ENCODE peak calls at places on chromosomes 13 and 19, in nine cellular contexts. L, I, J, C, M, R, B, X and O are unnamed samples.

GRCh38 chr13:21025539-21025938 is 35.8 kb downstream of the LATS2 start:
- DNase-seq in L (no peak), I (no peak), J (no peak), C (no peak), M (no peak), R (no peak), B (peak; percentile 1), X (no peak), O (no peak)

GRCh38 chr19:46913852-46914430 is 53.1 kb downstream of the ARHGAP35 start:
- DNase-seq in L (peak; percentile 65), I (no peak), J (no peak), C (no peak), M (peak; percentile 91), R (no peak), B (no peak), X (no peak), O (no peak)

GRCh38 chr13:30520571-30520970 is 54.8 kb upstream of the HMGB1 start:
- DNase-seq in L (peak; percentile 77), I (peak; percentile 18), J (no peak), C (no peak), M (no peak), R (no peak), B (no peak), X (no peak), O (no peak)

GRCh38 chr19:45069056-45069455 is 7.2 kb downstream of the ZNF296 start:
- DNase-seq in L (peak; percentile 18), I (no peak), J (no peak), C (no peak), M (no peak), R (peak; percentile 71), B (no peak), X (no peak), O (no peak)

GRCh38 chr19:19134687-19135158 is 3.6 kb downstream of the TMEM161A start:
- DNase-seq in L (no peak), I (no peak), J (no peak), C (peak; percentile 83), M (no peak), R (peak; percentile 84), B (no peak), X (no peak), O (peak; percentile 41)

GRCh38 chr19:6271721-6272410 is 7.9 kb downstream of the MLLT1 start:
- DNase-seq in L (peak; percentile 82), I (no peak), J (peak; percentile 90), C (peak; percentile 89), M (no peak), R (peak; percentile 51), B (peak; percentile 83), X (no peak), O (no peak)

GRCh38 chr19:33350538-33351309 is 22.8 kb upstream of the CEBPG start:
- DNase-seq in L (peak; percentile 80), I (peak; percentile 98), J (no peak), C (no peak), M (no peak), R (no peak), B (peak; percentile 67), X (no peak), O (no peak)

GRCh38 chr19:41064974-41065569 is 23.2 kb upstream of the CYP2A13 start:
- DNase-seq in L (peak; percentile 11), I (no peak), J (no peak), C (no peak), M (peak; percentile 34), R (peak; percentile 70), B (no peak), X (no peak), O (peak; percentile 22)

GRCh38 chr19:12745166-12745897 is 6.3 kb upstream of the BEST2 start:
- DNase-seq in L (peak; percentile 32), I (no peak), J (no peak), C (no peak), M (peak; percentile 67), R (no peak), B (no peak), X (no peak), O (no peak)

GRCh38 chr19:4457654-4458406 is at the start of gene UBXN6:
- DNase-seq in L (peak; percentile 99), I (peak; percentile 98), J (peak; percentile 98), C (peak; percentile 97), M (peak; percentile 94), R (peak; percentile 99), B (peak; percentile 99), X (peak; percentile 99), O (peak; percentile 98)

GRCh38 chr19:46202872-46203860 is 26.4 kb upstream of the IGFL1 start:
- DNase-seq in L (no peak), I (no peak), J (no peak), C (no peak), M (peak; percentile 98), R (no peak), B (no peak), X (no peak), O (no peak)

GRCh38 chr19:8248348-8249328 is 39.5 kb downstream of the CERS4 start:
- DNase-seq in L (no peak), I (no peak), J (no peak), C (no peak), M (no peak), R (no peak), B (no peak), X (no peak), O (no peak)

DNA sequence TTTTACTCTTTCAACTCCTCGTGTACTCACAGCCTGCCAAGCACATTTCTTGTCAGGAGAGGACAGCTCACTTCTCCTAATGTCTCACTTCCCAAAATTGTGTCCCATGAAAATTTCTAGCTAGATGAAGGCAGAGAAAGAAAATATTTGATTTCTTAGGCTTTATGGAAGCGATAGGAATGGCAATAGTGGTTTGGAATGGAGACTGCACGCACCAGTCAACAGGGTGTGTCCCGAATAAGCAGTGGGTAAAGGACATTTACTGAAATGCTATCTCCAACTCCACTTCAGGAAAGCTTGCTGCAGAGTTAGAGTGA is 321 bp upstream of the ZNF222 start:
- DNase-seq in L (no peak), I (no peak), J (no peak), C (no peak), M (no peak), R (no peak), B (no peak), X (no peak), O (no peak)
- H3K27ac ChIP-seq in L (no peak overlapping the region), I (no peak overlapping the region), J (peak overlapping the region; percentile 43), C (peak overlapping the region; percentile 62), M (no peak overlapping the region), R (no peak overlapping the region), B (peak overlapping the region; percentile 64), X (no peak overlapping the region), O (no peak overlapping the region)

DNA sequence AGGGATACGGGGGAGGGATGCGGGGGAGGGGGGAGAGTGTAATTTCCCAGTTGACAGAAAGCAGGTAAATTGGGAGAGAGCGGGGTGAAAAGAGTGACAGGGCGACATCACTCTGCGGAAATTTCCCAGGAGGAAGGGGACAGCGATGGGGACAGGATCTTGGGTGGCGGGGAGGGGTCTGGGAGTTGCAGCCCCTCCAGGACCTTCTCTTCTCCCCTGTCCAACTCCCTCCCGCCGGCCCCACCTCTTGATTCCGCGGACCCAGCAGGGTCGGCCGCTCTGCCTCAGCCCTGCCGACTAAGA is 107.9 kb upstream of the DOCK9 start:
- DNase-seq in L (no peak), I (no peak), J (no peak), C (no peak), M (no peak), R (no peak), B (no peak), X (no peak), O (no peak)
- H3K27ac ChIP-seq in L (no peak overlapping the region), I (peak overlapping the region; percentile 91), J (no peak overlapping the region), C (peak overlapping the region; percentile 81), M (no peak overlapping the region), R (no peak overlapping the region), B (peak overlapping the region; percentile 95), X (no peak overlapping the region), O (no peak overlapping the region)

GRCh38 chr13:75797719-75798118 is 161.6 kb downstream of the LMO7 start:
- DNase-seq in L (no peak), I (no peak), J (no peak), C (no peak), M (no peak), R (no peak), B (no peak), X (no peak), O (no peak)
- H3K27ac ChIP-seq in L (no peak overlapping the region), I (peak overlapping the region; percentile 54), J (peak overlapping the region; percentile 15), C (peak overlapping the region; percentile 13), M (peak overlapping the region; percentile 11), R (no peak overlapping the region), B (no peak overlapping the region), X (no peak overlapping the region), O (no peak overlapping the region)

DNA sequence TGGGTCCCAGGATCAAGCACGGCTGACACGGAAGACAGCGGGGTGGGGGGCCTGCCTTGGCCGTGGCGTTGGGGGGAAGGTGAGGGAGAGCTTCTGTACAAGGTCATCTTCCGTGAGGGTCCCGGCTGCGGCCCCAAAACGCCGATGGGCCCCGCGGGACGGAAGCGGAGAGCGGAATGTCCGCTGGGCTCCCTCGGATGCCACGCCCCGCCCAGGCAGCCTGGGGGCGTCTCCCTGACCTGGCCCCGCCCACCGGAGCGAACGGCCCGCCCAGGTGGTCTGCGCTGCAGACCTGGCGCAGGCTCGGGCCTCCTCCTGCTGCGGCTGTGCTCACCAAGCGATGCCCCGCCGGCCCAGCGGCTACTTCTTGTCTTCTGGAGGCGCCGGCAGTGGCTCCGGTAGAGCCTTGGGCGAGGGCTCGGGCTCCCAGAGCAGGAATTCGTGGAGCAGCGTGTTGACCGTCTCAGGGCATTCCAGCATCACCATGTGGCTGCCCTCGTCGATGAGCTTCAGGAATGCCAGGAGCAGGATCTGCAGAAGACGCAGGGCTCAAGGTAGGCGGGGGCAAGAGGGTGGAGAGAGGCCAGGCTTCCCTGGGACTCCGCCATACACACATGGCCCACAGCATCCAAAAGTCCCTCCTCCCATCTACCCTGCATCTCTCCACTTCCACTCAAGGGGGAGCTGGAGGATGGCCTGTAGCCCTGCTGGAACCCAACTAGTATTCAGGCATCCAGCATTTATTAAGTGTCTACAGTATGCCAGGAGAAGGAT is 10.7 kb downstream of the ABHD8 start:
- DNase-seq in L (peak; percentile 79), I (no peak), J (peak; percentile 72), C (peak; percentile 70), M (peak; percentile 89), R (peak; percentile 98), B (peak; percentile 78), X (peak; percentile 79), O (no peak)
- H3K27ac ChIP-seq in L (peak overlapping the region; percentile 46), I (peak overlapping the region; percentile 41), J (no peak overlapping the region), C (no peak overlapping the region), M (peak overlapping the region; percentile 63), R (peak overlapping the region; percentile 45), B (peak overlapping the region; percentile 56), X (peak overlapping the region; percentile 95), O (no peak overlapping the region)